ENCODE peak calls at places on chromosomes 6 and 20, in six cellular contexts. X, L, Q, R, J and Y are unnamed samples.

GRCh38 chr20:55354700-55355099 is 650.6 kb downstream of the CBLN4 start:
- DNase-seq in Q (no peak), L (no peak), X (no peak), J (no peak), R (peak), Y (no peak)

GRCh38 chr6:161011509-161012480 is 20.2 kb downstream of the MAP3K4 start:
- DNase-seq in L (no peak), X (no peak), R (peak), Q (peak), J (peak), Y (peak)

GRCh38 chr20:9306521-9306920 is 207.9 kb upstream of the LAMP5 start:
- DNase-seq in L (peak), X (no peak), R (peak), J (peak), Q (peak), Y (peak)

GRCh38 chr6:106520711-106521367 is 108.5 kb downstream of the RTN4IP1 start:
- DNase-seq in J (no peak), Q (no peak), R (no peak), L (no peak), X (no peak), Y (no peak)

GRCh38 chr6:81806793-81807565 is 54.5 kb upstream of the TENT5A start:
- DNase-seq in Q (no peak), L (no peak), J (no peak), X (no peak), R (no peak), Y (no peak)

GRCh38 chr6:113854531-113855499 is 2.3 kb upstream of the MARCKS start:
- DNase-seq in X (peak), Q (peak), R (peak), J (peak), L (peak), Y (peak)

GRCh38 chr6:133774356-133774755 is 114.6 kb upstream of the TCF21 start:
- DNase-seq in Q (peak), L (peak), R (no peak), X (no peak), J (peak), Y (peak)

GRCh38 chr20:47843886-47844567 is 58.7 kb upstream of the SULF2 start:
- DNase-seq in R (peak), Q (no peak), L (no peak), J (no peak), X (no peak), Y (no peak)

GRCh38 chr20:38085031-38085430 is 51.5 kb downstream of the RPRD1B start:
- DNase-seq in J (no peak), R (no peak), L (no peak), Q (no peak), X (no peak), Y (no peak)

GRCh38 chr20:36717657-36718056 is 28.2 kb downstream of the NDRG3 start:
- DNase-seq in J (peak), X (peak), L (no peak), R (peak), Q (peak), Y (peak)

GRCh38 chr20:45020236-45020886 is 54.0 kb downstream of the STK4 start:
- DNase-seq in Q (peak), X (no peak), R (no peak), L (peak), J (no peak), Y (no peak)